ENCODE peak calls at places on chromosomes 6 and 20, in four cellular contexts. K, Y, H and J are unnamed samples.

GRCh38 chr6:167776906-167777645 is 49.6 kb upstream of the AFDN start:
- DNase-seq in K (no peak), H (no peak), Y (no peak), J (no peak)

GRCh38 chr20:25038103-25038410 is 19.9 kb downstream of the ACSS1 start:
- DNase-seq in K (no peak), Y (no peak), H (no peak), J (no peak)

GRCh38 chr20:15784020-15784419 is 789.2 kb downstream of the KIF16B start:
- DNase-seq in K (no peak), Y (no peak), H (no peak), J (no peak)

GRCh38 chr6:39887692-39888450 is 46.4 kb downstream of the MOCS1 start:
- DNase-seq in H (peak), Y (peak), K (peak), J (peak)

GRCh38 chr6:157962601-157963084 is 19.0 kb upstream of the SYNJ2 start:
- DNase-seq in H (no peak), Y (peak), K (no peak), J (no peak)

GRCh38 chr6:6624269-6624668 is 35.7 kb downstream of the LY86 start:
- DNase-seq in Y (no peak), H (no peak), K (no peak), J (no peak)

GRCh38 chr20:50303573-50304500 is 113.2 kb downstream of the CEBPB start:
- DNase-seq in H (peak), Y (peak), K (peak), J (peak)

GRCh38 chr6:89183294-89183693 is 33.9 kb downstream of the GABRR1 start:
- DNase-seq in K (no peak), H (no peak), Y (no peak), J (no peak)

GRCh38 chr20:53639647-53640440 is 46.2 kb upstream of the ZNF217 start:
- DNase-seq in Y (no peak), K (no peak), H (no peak), J (no peak)